ENCODE peak calls at places on chromosomes 2 and 18, in six cellular contexts. One of them, this sample, is unnamed.

GRCh38 chr2:169782513-169782912 is 16.2 kb upstream of the SSB start:
- DNase-seq in GM10248: no peak
- DNase-seq in right atrium auricular region: no peak
- DNase-seq in thoracic aorta: no peak
- DNase-seq in fibroblast of pulmonary artery: no peak
- DNase-seq in choroid plexus epithelial cell: no peak
- DNase-seq in this sample: no peak

GRCh38 chr2:240139666-240140393 is 628 bp downstream of the OTOS start:
- DNase-seq in choroid plexus epithelial cell: no peak
- DNase-seq in right atrium auricular region: no peak
- DNase-seq in GM10248: no peak
- DNase-seq in thoracic aorta: no peak
- DNase-seq in fibroblast of pulmonary artery: no peak
- DNase-seq in this sample: no peak

GRCh38 chr2:200306969-200307811 is 697 bp downstream of the SPATS2L start:
- DNase-seq in thoracic aorta: no peak
- DNase-seq in GM10248: peak
- DNase-seq in fibroblast of pulmonary artery: peak
- DNase-seq in choroid plexus epithelial cell: peak
- DNase-seq in right atrium auricular region: no peak
- DNase-seq in this sample: peak

GRCh38 chr2:189037518-189037917 is 63.3 kb downstream of the COL3A1 start:
- DNase-seq in thoracic aorta: no peak
- DNase-seq in fibroblast of pulmonary artery: peak
- DNase-seq in right atrium auricular region: no peak
- DNase-seq in choroid plexus epithelial cell: peak
- DNase-seq in GM10248: no peak
- DNase-seq in this sample: no peak

GRCh38 chr2:106745468-106745867 is 140.5 kb downstream of the ST6GAL2 start:
- DNase-seq in GM10248: no peak
- DNase-seq in fibroblast of pulmonary artery: no peak
- DNase-seq in thoracic aorta: no peak
- DNase-seq in choroid plexus epithelial cell: no peak
- DNase-seq in right atrium auricular region: no peak
- DNase-seq in this sample: no peak

GRCh38 chr2:127162261-127163089 is 55.5 kb upstream of the BIN1 start:
- DNase-seq in thoracic aorta: no peak
- DNase-seq in right atrium auricular region: no peak
- DNase-seq in fibroblast of pulmonary artery: no peak
- DNase-seq in GM10248: no peak
- DNase-seq in choroid plexus epithelial cell: no peak
- DNase-seq in this sample: no peak

GRCh38 chr2:43159797-43160196 is 66.6 kb downstream of the ZFP36L2 start:
- DNase-seq in GM10248: no peak
- DNase-seq in thoracic aorta: no peak
- DNase-seq in fibroblast of pulmonary artery: no peak
- DNase-seq in choroid plexus epithelial cell: no peak
- DNase-seq in right atrium auricular region: no peak
- DNase-seq in this sample: no peak

GRCh38 chr18:53375641-53376040 is 848.8 kb downstream of the MBD2 start:
- DNase-seq in right atrium auricular region: no peak
- DNase-seq in thoracic aorta: no peak
- DNase-seq in choroid plexus epithelial cell: no peak
- DNase-seq in fibroblast of pulmonary artery: no peak
- DNase-seq in GM10248: no peak
- DNase-seq in this sample: no peak

GRCh38 chr18:63182861-63183260 is 136.7 kb downstream of the BCL2 start:
- DNase-seq in fibroblast of pulmonary artery: no peak
- DNase-seq in thoracic aorta: no peak
- DNase-seq in GM10248: no peak
- DNase-seq in choroid plexus epithelial cell: no peak
- DNase-seq in right atrium auricular region: no peak
- DNase-seq in this sample: no peak

GRCh38 chr2:177551989-177552413 is 159.4 kb downstream of the AGPS start:
- DNase-seq in thoracic aorta: no peak
- DNase-seq in right atrium auricular region: no peak
- DNase-seq in GM10248: no peak
- DNase-seq in fibroblast of pulmonary artery: no peak
- DNase-seq in choroid plexus epithelial cell: peak
- DNase-seq in this sample: no peak

GRCh38 chr2:13858626-13859025 is 773.9 kb upstream of the LRATD1 start:
- DNase-seq in fibroblast of pulmonary artery: no peak
- DNase-seq in thoracic aorta: no peak
- DNase-seq in choroid plexus epithelial cell: no peak
- DNase-seq in right atrium auricular region: no peak
- DNase-seq in GM10248: no peak
- DNase-seq in this sample: no peak

GRCh38 chr2:165647409-165647808 is 146.6 kb downstream of the GALNT3 start:
- DNase-seq in GM10248: no peak
- DNase-seq in right atrium auricular region: no peak
- DNase-seq in fibroblast of pulmonary artery: no peak
- DNase-seq in choroid plexus epithelial cell: no peak
- DNase-seq in thoracic aorta: no peak
- DNase-seq in this sample: no peak

GRCh38 chr2:165640232-165640923 is 153.7 kb downstream of the GALNT3 start:
- DNase-seq in fibroblast of pulmonary artery: no peak
- DNase-seq in thoracic aorta: no peak
- DNase-seq in GM10248: no peak
- DNase-seq in right atrium auricular region: no peak
- DNase-seq in choroid plexus epithelial cell: no peak
- DNase-seq in this sample: no peak

GRCh38 chr2:165648826-165649225 is 145.2 kb downstream of the GALNT3 start:
- DNase-seq in GM10248: no peak
- DNase-seq in fibroblast of pulmonary artery: no peak
- DNase-seq in choroid plexus epithelial cell: no peak
- DNase-seq in right atrium auricular region: no peak
- DNase-seq in thoracic aorta: no peak
- DNase-seq in this sample: no peak

GRCh38 chr2:165646321-165646801 is 147.7 kb downstream of the GALNT3 start:
- DNase-seq in GM10248: no peak
- DNase-seq in choroid plexus epithelial cell: no peak
- DNase-seq in thoracic aorta: no peak
- DNase-seq in fibroblast of pulmonary artery: no peak
- DNase-seq in right atrium auricular region: no peak
- DNase-seq in this sample: no peak
- TF ChIP-seq CTCF in GM10248: no peak
- TF ChIP-seq CTCF in choroid plexus epithelial cell: no peak
- TF ChIP-seq CTCF in thoracic aorta: no peak
- TF ChIP-seq CTCF in fibroblast of pulmonary artery: no peak
- TF ChIP-seq CTCF in right atrium auricular region: no peak
- TF ChIP-seq CTCF in this sample: no peak

GRCh38 chr2:55949211-55949610 is 25.6 kb upstream of the EFEMP1 start:
- DNase-seq in right atrium auricular region: no peak
- DNase-seq in fibroblast of pulmonary artery: no peak
- DNase-seq in GM10248: no peak
- DNase-seq in thoracic aorta: no peak
- DNase-seq in choroid plexus epithelial cell: no peak
- DNase-seq in this sample: no peak
- TF ChIP-seq CTCF in right atrium auricular region: no peak
- TF ChIP-seq CTCF in fibroblast of pulmonary artery: no peak
- TF ChIP-seq CTCF in GM10248: no peak
- TF ChIP-seq CTCF in thoracic aorta: no peak
- TF ChIP-seq CTCF in choroid plexus epithelial cell: no peak
- TF ChIP-seq CTCF in this sample: no peak

GRCh38 chr2:71452565-71452964 is 796 bp upstream of the DYSF start:
- DNase-seq in right atrium auricular region: no peak
- DNase-seq in fibroblast of pulmonary artery: peak
- DNase-seq in thoracic aorta: no peak
- DNase-seq in choroid plexus epithelial cell: peak
- DNase-seq in GM10248: no peak
- DNase-seq in this sample: peak
- TF ChIP-seq CTCF in right atrium auricular region: no peak
- TF ChIP-seq CTCF in fibroblast of pulmonary artery: peak
- TF ChIP-seq CTCF in thoracic aorta: no peak
- TF ChIP-seq CTCF in choroid plexus epithelial cell: peak
- TF ChIP-seq CTCF in GM10248: no peak
- TF ChIP-seq CTCF in this sample: no peak

GRCh38 chr2:46333912-46334311 is 36.7 kb downstream of the EPAS1 start:
- DNase-seq in right atrium auricular region: no peak
- DNase-seq in GM10248: no peak
- DNase-seq in fibroblast of pulmonary artery: no peak
- DNase-seq in thoracic aorta: no peak
- DNase-seq in choroid plexus epithelial cell: no peak
- DNase-seq in this sample: no peak

GRCh38 chr2:46329803-46330775 is 32.9 kb downstream of the EPAS1 start:
- DNase-seq in fibroblast of pulmonary artery: peak
- DNase-seq in thoracic aorta: no peak
- DNase-seq in right atrium auricular region: no peak
- DNase-seq in GM10248: no peak
- DNase-seq in choroid plexus epithelial cell: peak
- DNase-seq in this sample: no peak

GRCh38 chr2:46334389-46335345 is 37.5 kb downstream of the EPAS1 start:
- DNase-seq in GM10248: no peak
- DNase-seq in thoracic aorta: no peak
- DNase-seq in fibroblast of pulmonary artery: peak
- DNase-seq in choroid plexus epithelial cell: peak
- DNase-seq in right atrium auricular region: no peak
- DNase-seq in this sample: no peak

GRCh38 chr2:46331099-46331766 is 34.0 kb downstream of the EPAS1 start:
- DNase-seq in thoracic aorta: no peak
- DNase-seq in fibroblast of pulmonary artery: no peak
- DNase-seq in choroid plexus epithelial cell: no peak
- DNase-seq in right atrium auricular region: no peak
- DNase-seq in GM10248: no peak
- DNase-seq in this sample: no peak

DNA sequence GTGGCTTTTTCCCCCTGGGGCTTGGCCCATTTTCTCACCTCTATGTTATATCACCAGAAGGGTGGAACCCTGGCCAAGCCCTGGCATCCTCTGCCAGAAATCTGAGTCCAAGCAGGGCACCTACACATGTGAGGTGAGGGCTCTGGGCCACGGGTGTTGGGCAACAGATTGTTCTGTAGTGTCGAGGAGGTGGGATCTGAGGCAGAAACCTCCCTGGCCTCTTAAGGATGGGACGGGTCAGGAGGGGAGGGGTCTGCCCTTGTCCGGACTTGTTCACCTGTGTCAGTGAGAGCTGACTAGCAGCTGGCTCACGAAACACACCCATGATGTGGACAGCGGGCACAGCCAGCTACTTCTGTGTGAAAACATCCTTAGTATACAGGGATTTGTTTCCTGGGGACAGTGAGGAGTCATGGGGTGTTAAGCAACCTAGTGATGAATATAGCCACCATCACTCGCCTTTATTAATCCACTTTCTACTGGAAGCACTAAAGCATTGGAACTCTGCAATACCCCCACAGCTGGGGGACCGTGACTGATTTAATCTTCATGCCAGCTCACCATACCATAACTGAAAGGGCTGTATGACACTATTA is 35.6 kb downstream of the EPAS1 start:
- DNase-seq in choroid plexus epithelial cell: no peak
- DNase-seq in GM10248: no peak
- DNase-seq in fibroblast of pulmonary artery: no peak
- DNase-seq in thoracic aorta: no peak
- DNase-seq in right atrium auricular region: no peak
- DNase-seq in this sample: no peak
- TF ChIP-seq CTCF in choroid plexus epithelial cell: no peak
- TF ChIP-seq CTCF in GM10248: no peak
- TF ChIP-seq CTCF in fibroblast of pulmonary artery: no peak
- TF ChIP-seq CTCF in thoracic aorta: no peak
- TF ChIP-seq CTCF in right atrium auricular region: no peak
- TF ChIP-seq CTCF in this sample: no peak

DNA sequence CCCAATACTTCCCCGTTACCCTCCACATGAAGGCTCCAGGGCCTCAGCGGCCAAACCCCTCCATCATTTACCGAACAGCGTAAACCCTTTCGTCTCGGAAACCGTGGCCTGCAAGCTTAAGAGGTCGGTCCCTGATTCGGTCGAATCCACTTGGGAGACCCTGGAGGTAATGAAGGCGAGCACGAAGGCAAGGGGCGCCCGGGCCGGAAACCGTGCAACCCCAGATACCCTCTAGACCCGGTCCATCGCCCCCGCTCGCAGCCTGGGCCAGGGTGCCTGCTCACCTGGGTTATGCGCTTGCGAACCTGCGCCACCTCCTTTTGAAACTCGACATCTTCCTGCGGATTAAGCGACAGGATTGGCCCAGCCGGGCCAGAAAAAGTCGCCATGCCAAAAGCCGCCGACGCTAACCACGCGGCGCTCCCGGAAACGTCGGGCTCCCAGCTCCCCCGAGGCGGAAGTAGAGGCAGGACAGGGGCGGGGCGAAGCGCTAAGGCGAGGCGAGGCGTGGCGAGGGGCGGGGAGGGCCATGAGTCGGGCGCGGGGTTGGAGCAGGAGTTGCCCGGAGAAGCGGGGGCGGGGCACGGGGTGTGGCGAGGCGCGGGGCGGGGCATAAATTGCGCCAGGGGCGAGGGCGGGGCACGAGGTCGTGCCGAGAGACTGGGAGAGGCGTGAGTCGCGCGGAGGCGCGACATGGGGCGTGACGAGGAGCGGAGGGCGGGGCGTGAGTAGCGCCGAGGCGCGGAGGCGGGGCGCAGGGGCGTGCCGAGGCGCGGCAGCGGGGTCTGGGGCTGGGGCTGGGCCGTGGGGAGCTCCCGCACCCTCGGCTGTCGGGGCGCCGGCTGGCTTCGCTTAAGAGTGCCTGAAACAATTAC is at the start of gene NIFK:
- DNase-seq in GM10248: peak
- DNase-seq in fibroblast of pulmonary artery: peak
- DNase-seq in thoracic aorta: peak
- DNase-seq in right atrium auricular region: peak
- DNase-seq in choroid plexus epithelial cell: peak
- DNase-seq in this sample: peak
- TF ChIP-seq CTCF in GM10248: no peak
- TF ChIP-seq CTCF in fibroblast of pulmonary artery: no peak
- TF ChIP-seq CTCF in thoracic aorta: peak
- TF ChIP-seq CTCF in right atrium auricular region: no peak
- TF ChIP-seq CTCF in choroid plexus epithelial cell: no peak
- TF ChIP-seq CTCF in this sample: no peak

DNA sequence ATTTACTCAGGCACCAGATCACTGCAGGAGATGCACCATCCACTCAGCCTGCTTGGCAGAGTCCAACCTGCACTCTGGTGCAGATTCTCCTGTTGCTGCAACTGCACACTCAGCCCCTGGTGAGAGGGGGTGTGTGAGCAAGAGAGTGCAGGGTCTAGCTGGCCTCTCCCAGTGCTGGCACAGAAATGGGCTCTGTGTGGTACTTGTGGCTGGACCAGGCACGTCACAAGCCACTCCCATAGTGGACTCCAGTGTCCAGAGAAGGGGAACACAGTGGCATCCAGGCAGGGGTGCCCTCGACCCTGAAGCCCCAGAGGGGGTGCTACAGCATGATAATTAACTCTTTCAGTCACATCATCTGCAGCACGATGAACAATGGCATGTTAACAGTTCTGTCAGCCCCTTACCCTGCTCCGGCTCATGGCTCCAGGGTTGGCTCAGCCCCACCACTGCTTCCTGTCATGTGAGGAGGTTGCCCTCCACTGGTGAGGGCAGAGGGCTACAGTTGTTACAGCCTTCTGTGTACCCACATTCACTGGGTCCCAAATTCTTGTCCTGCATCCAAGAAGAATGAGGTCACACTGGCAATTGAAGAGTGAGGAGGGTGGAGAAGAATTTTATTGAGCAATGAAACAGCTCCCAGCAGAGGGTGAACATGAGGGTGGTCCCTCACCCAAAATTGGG is 135.7 kb downstream of the EVA1A start:
- DNase-seq in GM10248: no peak
- DNase-seq in choroid plexus epithelial cell: no peak
- DNase-seq in right atrium auricular region: no peak
- DNase-seq in fibroblast of pulmonary artery: peak
- DNase-seq in thoracic aorta: no peak
- DNase-seq in this sample: no peak
- TF ChIP-seq CTCF in GM10248: no peak
- TF ChIP-seq CTCF in choroid plexus epithelial cell: no peak
- TF ChIP-seq CTCF in right atrium auricular region: no peak
- TF ChIP-seq CTCF in fibroblast of pulmonary artery: no peak
- TF ChIP-seq CTCF in thoracic aorta: no peak
- TF ChIP-seq CTCF in this sample: no peak

This sample was measured in GM20000.